ENCODE peak calls at places on chromosomes 6 and 20, in five cellular contexts. M is esophagus squamous epithelium, Q is heart left ventricle, R is hepatocyte, X is keratinocyte. U is an unnamed sample.
A peak's percentile ranks its signal among the peaks of the same experiment; 100 is the strongest.

GRCh38 chr20:50271201-50271600 is 80.6 kb downstream of the CEBPB start:
- DNase-seq in M (no peak), Q (no peak), R (no peak), X (no peak), U (no peak)

GRCh38 chr20:57288676-57289075 is 22.2 kb upstream of the BMP7 start:
- DNase-seq in M (no peak), Q (no peak), R (no peak), X (no peak), U (no peak)

GRCh38 chr6:45704056-45704790 is 311.4 kb downstream of the CLIC5 start:
- DNase-seq in M (no peak), Q (no peak), R (no peak), X (no peak), U (no peak)

GRCh38 chr6:75151013-75151412 is 54.8 kb downstream of the COL12A1 start:
- DNase-seq in M (no peak), Q (no peak), R (no peak), X (no peak), U (no peak)

GRCh38 chr6:159098636-159099106 is 53.9 kb upstream of the TAGAP start:
- DNase-seq in M (no peak), Q (no peak), R (no peak), X (no peak), U (peak; percentile 89)

GRCh38 chr6:155889405-155889804 is 433.8 kb upstream of the NOX3 start:
- DNase-seq in M (no peak), Q (no peak), R (peak; percentile 30), X (no peak), U (no peak)

GRCh38 chr6:53833147-53833546 is 38.3 kb downstream of the LRRC1 start:
- DNase-seq in M (no peak), Q (no peak), R (no peak), X (no peak), U (no peak)

GRCh38 chr20:39010496-39010895 is 48.4 kb downstream of the DHX35 start:
- DNase-seq in M (no peak), Q (no peak), R (no peak), X (no peak), U (no peak)

GRCh38 chr20:33166533-33167113 is 1.3 kb upstream of the BPIFA2 start:
- DNase-seq in M (no peak), Q (no peak), R (no peak), X (no peak), U (no peak)

GRCh38 chr20:63206878-63207277 is 9.1 kb downstream of the YTHDF1 start:
- DNase-seq in M (no peak), Q (no peak), R (no peak), X (no peak), U (no peak)

GRCh38 chr6:150567823-150568383 is 31.8 kb upstream of the PLEKHG1 start:
- DNase-seq in M (no peak), Q (no peak), R (peak; percentile 26), X (no peak), U (no peak)

GRCh38 chr6:111427341-111428116 is 55.5 kb downstream of the REV3L start:
- DNase-seq in M (no peak), Q (no peak), R (no peak), X (peak; percentile 38), U (no peak)

GRCh38 chr6:68468244-68468884 is 166.7 kb upstream of the ADGRB3 start:
- DNase-seq in M (no peak), Q (no peak), R (no peak), X (no peak), U (no peak)

GRCh38 chr6:161740486-161740885 is 466.6 kb upstream of the AGPAT4 start:
- DNase-seq in M (no peak), Q (no peak), R (no peak), X (no peak), U (no peak)

GRCh38 chr6:136592930-136593673 is 42.9 kb upstream of the MAP7 start:
- DNase-seq in M (no peak), Q (no peak), R (no peak), X (no peak), U (no peak)

GRCh38 chr6:12440981-12441380 is 150.8 kb downstream of the EDN1 start:
- DNase-seq in M (no peak), Q (no peak), R (no peak), X (no peak), U (no peak)

GRCh38 chr6:143823463-143824006 is 19.6 kb upstream of the LTV1 start:
- DNase-seq in M (no peak), Q (no peak), R (no peak), X (no peak), U (no peak)

GRCh38 chr6:148761532-148761951 is 14.7 kb downstream of the UST start:
- DNase-seq in M (no peak), Q (no peak), R (no peak), X (no peak), U (peak; percentile 31)

GRCh38 chr6:34391023-34391485 is 1.4 kb downstream of the NUDT3 start:
- DNase-seq in M (no peak), Q (no peak), R (peak; percentile 31), X (no peak), U (no peak)

GRCh38 chr6:56314683-56315523 is 67.5 kb upstream of the COL21A1 start:
- DNase-seq in M (no peak), Q (no peak), R (peak; percentile 50), X (no peak), U (no peak)

GRCh38 chr6:154508573-154509375 is 1.7 kb downstream of the CNKSR3 start:
- DNase-seq in M (no peak), Q (no peak), R (peak; percentile 47), X (no peak), U (no peak)

GRCh38 chr6:141488466-141488865 is 644.3 kb upstream of the GJE1 start:
- DNase-seq in M (no peak), Q (no peak), R (no peak), X (no peak), U (no peak)

GRCh38 chr20:63830821-63831593 is at the start of gene ZBTB46:
- DNase-seq in M (no peak), Q (peak; percentile 82), R (peak; percentile 84), X (no peak), U (no peak)

GRCh38 chr20:13220194-13220856 is 749 bp upstream of the ISM1 start:
- DNase-seq in M (no peak), Q (peak; percentile 70), R (peak; percentile 53), X (no peak), U (peak; percentile 46)

DNA sequence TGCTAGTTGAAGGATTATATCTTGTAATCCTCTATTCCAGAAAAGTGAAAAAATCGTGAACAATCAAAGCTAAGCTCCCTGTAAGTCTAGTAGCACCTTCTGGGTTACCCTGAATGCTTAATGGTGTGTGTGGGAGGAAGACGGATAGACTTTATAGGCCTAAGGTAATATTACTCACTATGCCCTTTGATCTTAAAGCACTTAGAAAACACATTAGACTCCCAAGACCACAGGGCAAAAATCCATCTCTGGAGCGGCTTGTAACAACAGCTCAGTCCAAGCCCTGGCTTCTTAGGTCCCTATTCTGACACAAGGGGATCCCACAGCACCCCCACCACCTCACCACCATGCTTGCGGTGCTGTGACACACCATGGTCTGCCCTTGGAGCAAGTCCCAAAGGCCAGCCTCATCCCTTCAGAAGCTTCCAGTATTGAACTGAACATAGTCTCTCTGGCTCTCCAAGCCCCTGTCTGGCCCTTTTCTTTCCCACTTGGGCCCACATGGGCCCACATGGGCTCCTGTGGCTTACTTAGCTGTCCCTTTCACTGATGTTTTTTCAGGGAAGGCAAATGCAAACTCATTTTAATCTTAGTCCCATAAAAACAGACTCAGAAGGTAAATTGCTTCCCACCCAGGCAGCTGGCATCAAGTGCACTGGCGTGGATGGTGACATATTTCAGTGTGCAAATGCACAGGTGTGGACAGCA is 28.3 kb downstream of the C6orf132 start:
- DNase-seq in M (no peak), Q (no peak), R (peak; percentile 59), X (no peak), U (no peak)
- H3K27ac ChIP-seq in M (peak overlapping the region; percentile 28), Q (no peak overlapping the region), R (peak overlapping the region; percentile 86), X (no peak overlapping the region), U (no peak overlapping the region)

DNA sequence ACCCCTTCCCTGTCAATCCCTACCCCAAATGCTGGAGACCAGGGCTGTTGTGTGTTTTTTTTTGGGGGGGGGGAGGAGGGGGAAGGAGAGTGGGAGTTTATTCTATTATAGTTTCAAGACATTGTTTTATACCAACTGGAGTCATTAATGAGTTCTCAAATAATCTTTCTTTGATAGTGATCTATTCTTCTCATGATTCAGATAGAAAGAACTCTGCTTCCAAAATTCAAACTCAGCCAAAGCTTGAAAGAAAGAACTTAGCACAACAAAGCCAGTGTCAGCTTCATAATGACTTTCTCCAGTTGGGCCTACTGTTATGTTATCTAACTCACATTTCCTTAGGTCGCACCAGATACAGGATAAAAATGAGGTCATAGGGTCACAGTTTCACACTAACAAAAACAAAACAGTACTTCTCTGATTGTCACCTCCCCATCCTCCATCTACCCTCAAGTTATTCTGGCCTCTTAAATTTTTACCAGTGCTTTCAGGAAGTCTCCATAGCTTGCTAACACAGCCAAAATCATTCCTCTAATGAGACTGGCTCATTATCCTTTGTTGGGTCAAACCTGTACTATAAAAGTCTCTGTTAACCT is 19.0 kb upstream of the MAP3K7 start:
- DNase-seq in M (no peak), Q (no peak), R (no peak), X (no peak), U (no peak)
- H3K36me3 ChIP-seq in M (no peaks in the 10 kb centered on the region), Q (no peaks in the 10 kb centered on the region), R (no peaks in the 10 kb centered on the region), X (no peaks in the 10 kb centered on the region), U (no peaks in the 10 kb centered on the region)

GRCh38 chr6:27577922-27578321 is 105.0 kb upstream of the ZNF184 start:
- DNase-seq in M (no peak), Q (no peak), R (no peak), X (no peak), U (no peak)

GRCh38 chr6:27584326-27584725 is 111.4 kb upstream of the ZNF184 start:
- DNase-seq in M (no peak), Q (no peak), R (no peak), X (no peak), U (no peak)

GRCh38 chr6:27579973-27580372 is 107.1 kb upstream of the ZNF184 start:
- DNase-seq in M (no peak), Q (no peak), R (no peak), X (no peak), U (no peak)

GRCh38 chr6:27582928-27583725 is 110.2 kb upstream of the ZNF184 start:
- DNase-seq in M (no peak), Q (no peak), R (peak; percentile 48), X (no peak), U (no peak)
- H3K4me3 ChIP-seq in M (no peak overlapping the region), Q (no peak overlapping the region), R (no peak overlapping the region), X (no peak overlapping the region), U (no peak overlapping the region)

GRCh38 chr6:15329154-15329781 is 83.4 kb downstream of the JARID2 start:
- DNase-seq in M (no peak), Q (no peak), R (no peak), X (peak; percentile 35), U (no peak)
- H3K27ac ChIP-seq in M (no peak overlapping the region), Q (no peak overlapping the region), R (no peak overlapping the region), X (peak overlapping the region; percentile 85), U (no peak overlapping the region)

GRCh38 chr6:44214307-44214706 is 2.4 kb upstream of the MYMX start:
- DNase-seq in M (no peak), Q (no peak), R (no peak), X (no peak), U (no peak)

GRCh38 chr6:44207966-44208365 is 8.8 kb upstream of the MYMX start:
- DNase-seq in M (no peak), Q (no peak), R (no peak), X (no peak), U (no peak)

GRCh38 chr6:44216677-44217331 is at the start of gene MYMX:
- DNase-seq in M (no peak), Q (no peak), R (no peak), X (no peak), U (no peak)

DNA sequence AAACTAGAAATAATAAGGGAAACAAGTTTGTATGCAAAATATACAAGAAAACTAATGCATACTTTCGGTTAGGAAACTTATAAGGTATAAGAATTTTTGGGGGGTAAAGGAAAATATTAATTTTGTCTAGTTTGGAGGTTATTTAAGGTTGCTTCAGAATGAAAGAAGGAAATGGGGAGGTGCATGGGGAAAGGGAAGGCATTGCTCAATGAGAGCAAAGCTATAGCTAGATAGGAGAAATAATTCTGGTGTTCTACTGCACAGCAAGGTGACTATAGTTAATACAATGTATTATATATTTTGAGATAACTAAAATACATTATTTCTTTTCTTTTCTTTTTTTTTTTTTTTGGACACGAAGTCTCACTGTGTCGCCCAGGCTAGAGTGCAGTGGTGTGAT is 5.4 kb upstream of the MYMX start:
- DNase-seq in M (no peak), Q (no peak), R (no peak), X (no peak), U (no peak)
- H3K36me3 ChIP-seq in M (no peaks in the 10 kb centered on the region), Q (no peaks in the 10 kb centered on the region), R (no peaks in the 10 kb centered on the region), X (no peaks in the 10 kb centered on the region), U (no peaks in the 10 kb centered on the region)

U was measured in naive thymus-derived CD4-positive, alpha-beta T cell.